ENCODE peak calls at places on chromosomes 5 and 9, in eight cellular contexts. V, T, Q, S, Z, C, O and E are unnamed samples.

GRCh38 chr5:1278656-1279442 is 16.0 kb downstream of the TERT start:
- DNase-seq in V (no peak), T (no peak), Q (no peak), C (no peak), Z (no peak), O (no peak), S (no peak), E (no peak)

GRCh38 chr5:23026252-23027170 is 173.4 kb upstream of the CDH12 start:
- DNase-seq in C (peak; percentile 69), S (no peak), Q (no peak), T (no peak), O (no peak), V (peak; percentile 65), Z (no peak), E (peak; percentile 18)

GRCh38 chr5:953535-954449 is 54.8 kb upstream of the NKD2 start:
- DNase-seq in Z (no peak), V (no peak), T (no peak), C (no peak), S (no peak), Q (no peak), O (no peak), E (peak; percentile 41)

GRCh38 chr5:167511276-167511675 is 780.2 kb upstream of the WWC1 start:
- DNase-seq in T (no peak), V (no peak), O (no peak), C (no peak), Q (no peak), S (no peak), Z (no peak), E (no peak)

GRCh38 chr5:167920589-167920988 is 370.9 kb upstream of the WWC1 start:
- DNase-seq in T (no peak), Q (no peak), S (no peak), Z (no peak), O (no peak), C (no peak), V (no peak), E (no peak)

GRCh38 chr9:81374881-81375280 is 314.5 kb downstream of the TLE1 start:
- DNase-seq in S (no peak), C (no peak), Z (no peak), Q (no peak), O (no peak), T (peak; percentile 19), V (peak; percentile 22), E (no peak)

GRCh38 chr5:17000296-17000939 is 64.3 kb upstream of the MYO10 start:
- DNase-seq in C (no peak), Z (no peak), T (peak; percentile 96), V (peak; percentile 93), Q (no peak), S (peak; percentile 94), O (peak; percentile 90), E (no peak)

GRCh38 chr5:1315709-1316587 is 21.1 kb upstream of the TERT start:
- DNase-seq in C (peak; percentile 48), Z (no peak), T (peak; percentile 2), Q (no peak), O (no peak), V (peak; percentile 30), S (no peak), E (no peak)

GRCh38 chr9:99822096-99822595 is 461 bp downstream of the NR4A3 start:
- DNase-seq in O (no peak), C (no peak), Q (no peak), V (peak; percentile 42), Z (no peak), T (no peak), S (no peak), E (no peak)

GRCh38 chr9:79263666-79264460 is 307.9 kb upstream of the TLE4 start:
- DNase-seq in S (peak; percentile 31), Z (no peak), O (no peak), T (peak; percentile 22), C (peak; percentile 19), Q (no peak), V (peak; percentile 48), E (no peak)

GRCh38 chr9:104256710-104257091 is 162.6 kb downstream of the SMC2 start:
- DNase-seq in V (no peak), T (no peak), S (no peak), Q (no peak), Z (no peak), C (no peak), O (no peak), E (no peak)

GRCh38 chr9:70079364-70080103 is 35.9 kb downstream of the MAMDC2 start:
- DNase-seq in O (peak; percentile 32), T (no peak), C (no peak), Q (no peak), V (peak; percentile 67), Z (no peak), S (no peak), E (no peak)

GRCh38 chr9:83387401-83388185 is 150.6 kb downstream of the FRMD3 start:
- DNase-seq in C (no peak), S (no peak), V (no peak), Q (no peak), T (no peak), O (no peak), Z (no peak), E (no peak)

GRCh38 chr9:83385317-83385716 is 152.9 kb downstream of the FRMD3 start:
- DNase-seq in O (no peak), Q (no peak), V (no peak), C (no peak), T (no peak), Z (no peak), S (no peak), E (no peak)

GRCh38 chr9:83382421-83382820 is 155.8 kb downstream of the FRMD3 start:
- DNase-seq in Q (no peak), O (no peak), Z (no peak), V (no peak), T (no peak), C (no peak), S (no peak), E (no peak)

GRCh38 chr9:83383034-83383433 is 155.2 kb downstream of the FRMD3 start:
- DNase-seq in Z (no peak), Q (no peak), V (no peak), O (no peak), S (no peak), T (no peak), C (no peak), E (no peak)

GRCh38 chr9:83384214-83384613 is 154.0 kb downstream of the FRMD3 start:
- DNase-seq in Q (no peak), O (no peak), Z (no peak), S (no peak), T (no peak), V (no peak), C (peak; percentile 46), E (no peak)
- TF ChIP-seq CTCF in Q (no peak), O (no peak), Z (no peak), S (no peak), T (no peak), V (no peak), C (no peak), E (no peak)

DNA sequence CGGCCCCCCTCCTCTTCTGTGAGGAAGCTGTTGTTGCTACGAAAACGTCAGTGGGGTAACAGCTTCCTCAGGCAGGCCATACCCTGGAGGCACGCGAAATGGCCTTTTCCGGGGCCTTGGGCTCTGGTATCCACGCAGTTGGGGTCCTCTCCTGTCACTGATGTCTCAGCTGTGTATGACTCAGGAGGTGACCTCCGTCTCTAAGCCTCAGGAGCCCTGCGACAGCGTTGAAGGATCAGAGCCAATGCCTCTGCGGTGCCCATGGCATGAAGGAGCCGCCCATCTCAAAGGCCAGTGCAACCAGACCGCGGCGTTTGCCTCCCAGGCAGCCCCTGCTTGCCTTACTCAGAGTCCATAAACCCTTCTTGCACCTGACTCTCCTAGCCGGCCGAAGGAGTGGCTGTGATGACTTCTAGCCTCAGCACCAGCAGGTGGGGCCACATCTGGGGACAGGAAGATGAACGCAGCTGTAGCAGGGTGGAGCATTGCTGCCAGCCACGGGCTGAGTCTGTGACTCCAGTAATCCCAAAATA is 1.0 kb upstream of the MXD3 start:
- DNase-seq in C (no peak), O (no peak), V (no peak), T (peak; percentile 20), Q (no peak), Z (no peak), S (no peak), E (no peak)
- TF ChIP-seq CTCF in C (no peak), O (no peak), V (no peak), T (no peak), Q (no peak), Z (no peak), S (no peak), E (no peak)

GRCh38 chr5:173642191-173642816 is 25.9 kb upstream of the BOD1 start:
- DNase-seq in V (no peak), O (no peak), C (no peak), S (no peak), Q (no peak), T (no peak), Z (no peak), E (no peak)

GRCh38 chr5:173641171-173641570 is 24.7 kb upstream of the BOD1 start:
- DNase-seq in Q (no peak), T (no peak), C (no peak), S (no peak), Z (no peak), O (no peak), V (no peak), E (no peak)

GRCh38 chr5:173638631-173639030 is 22.2 kb upstream of the BOD1 start:
- DNase-seq in V (no peak), T (no peak), Q (no peak), Z (no peak), S (no peak), C (no peak), O (no peak), E (no peak)

GRCh38 chr5:173638126-173638525 is 21.7 kb upstream of the BOD1 start:
- DNase-seq in C (no peak), T (no peak), S (no peak), O (no peak), Q (no peak), Z (no peak), V (no peak), E (no peak)

DNA sequence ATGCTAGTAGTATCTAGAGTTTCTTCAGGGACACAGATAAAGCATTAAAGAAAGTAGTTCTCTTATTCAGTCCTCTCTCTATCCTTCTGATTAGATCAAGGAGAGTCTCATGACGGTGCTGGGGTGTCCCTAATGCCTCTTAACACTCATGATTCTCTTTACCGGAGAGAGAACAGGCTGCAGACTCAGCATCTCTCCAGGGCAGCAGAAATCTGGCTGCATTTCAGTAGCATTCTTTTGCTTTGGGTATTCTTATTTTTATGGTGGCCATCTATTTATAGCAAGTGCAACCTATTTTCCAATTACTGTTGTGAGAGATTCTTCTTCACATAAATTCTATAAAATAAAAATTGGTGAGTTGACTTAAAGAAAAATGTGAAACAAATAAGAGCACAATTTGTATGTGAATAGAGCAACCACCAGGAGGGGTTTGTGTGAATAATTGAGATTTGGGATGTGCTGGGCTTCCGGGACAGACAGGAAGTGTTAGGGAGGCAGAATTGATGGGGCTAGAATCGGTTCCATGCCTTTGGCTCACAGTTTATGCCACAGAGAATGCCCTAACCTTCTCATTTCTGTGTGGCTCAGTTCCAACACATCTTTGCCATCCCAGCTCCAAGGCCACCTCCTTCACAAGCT is 23.8 kb upstream of the BOD1 start:
- DNase-seq in O (no peak), S (no peak), Q (no peak), C (no peak), Z (no peak), T (no peak), V (peak; percentile 28), E (no peak)
- TF ChIP-seq CTCF in O (no peak), S (no peak), Q (no peak), C (no peak), Z (no peak), T (no peak), V (peak; percentile 27), E (no peak)

DNA sequence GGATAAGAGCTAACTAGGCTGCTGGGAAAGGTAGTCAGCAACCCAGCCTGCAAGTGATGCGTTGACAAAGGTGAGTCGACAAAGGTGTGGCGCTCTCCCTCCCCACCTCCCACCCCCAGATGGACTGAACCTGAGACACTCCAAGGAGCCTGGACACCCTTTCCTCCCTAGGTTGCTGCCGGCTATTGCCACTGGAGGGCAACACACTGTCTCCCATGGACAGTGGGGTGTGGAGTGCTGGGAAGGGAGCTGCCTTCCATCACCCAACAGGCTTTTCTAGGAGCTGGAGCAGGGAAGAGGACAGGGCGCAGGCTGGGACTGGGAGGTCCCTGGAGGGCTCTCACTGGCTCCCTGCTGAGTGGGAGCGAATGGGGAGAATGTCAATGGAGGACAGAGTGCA is 75.4 kb upstream of the ARAP3 start:
- DNase-seq in O (no peak), V (peak; percentile 55), Z (no peak), S (no peak), Q (no peak), C (peak; percentile 74), T (no peak), E (no peak)
- TF ChIP-seq CTCF in O (peak; percentile 48), V (peak; percentile 70), Z (no peak), S (peak; percentile 61), Q (no peak), C (peak; percentile 84), T (peak; percentile 39), E (no peak)